ENCODE peak calls at places on chromosome 2, in six cellular contexts. D is H1, B is K562, J is GM12891, Z is GM12878, V is HepG2. L is an unnamed sample.

GRCh38 chr2:37993135-37993534 is 68.0 kb downstream of the RMDN2 start:
- DNase-seq in D (no peak), B (no peak), J (no peak), Z (no peak), V (no peak), L (no peak)

GRCh38 chr2:100350661-100351185 is 28.4 kb upstream of the LONRF2 start:
- DNase-seq in D (no peak), B (no peak), J (no peak), Z (no peak), V (no peak), L (no peak)

GRCh38 chr2:7594211-7594610 is 677.0 kb downstream of the RNF144A start:
- DNase-seq in D (no peak), B (no peak), J (no peak), Z (no peak), V (no peak), L (no peak)

GRCh38 chr2:102245266-102246151 is 58.7 kb downstream of the IL1RL2 start:
- DNase-seq in D (peak; percentile 49), B (no peak), J (no peak), Z (no peak), V (no peak), L (no peak)

GRCh38 chr2:47094519-47095155 is 60.5 kb downstream of the STPG4 start:
- DNase-seq in D (no peak), B (no peak), J (no peak), Z (no peak), V (no peak), L (no peak)

GRCh38 chr2:128563348-128563687 is 244.7 kb upstream of the HS6ST1 start:
- DNase-seq in D (no peak), B (no peak), J (no peak), Z (no peak), V (no peak), L (no peak)

GRCh38 chr2:128374001-128374710 is 55.5 kb upstream of the HS6ST1 start:
- DNase-seq in D (no peak), B (no peak), J (no peak), Z (no peak), V (peak; percentile 32), L (no peak)

GRCh38 chr2:67309281-67309680 is 87.9 kb upstream of the ETAA1 start:
- DNase-seq in D (no peak), B (no peak), J (no peak), Z (no peak), V (peak; percentile 89), L (no peak)

GRCh38 chr2:67453365-67453764 is 56.2 kb downstream of the ETAA1 start:
- DNase-seq in D (no peak), B (no peak), J (no peak), Z (no peak), V (no peak), L (no peak)

GRCh38 chr2:218482651-218483050 is 63.7 kb downstream of the VIL1 start:
- DNase-seq in D (no peak), B (no peak), J (no peak), Z (no peak), V (no peak), L (no peak)

GRCh38 chr2:130372055-130372832 is 16.4 kb downstream of the PTPN18 start:
- DNase-seq in D (peak; percentile 98), B (peak; percentile 92), J (peak; percentile 79), Z (no peak), V (no peak), L (peak; percentile 76)

GRCh38 chr2:234615643-234616356 is 118.9 kb upstream of the ARL4C start:
- DNase-seq in D (peak; percentile 8), B (no peak), J (no peak), Z (no peak), V (peak; percentile 33), L (no peak)

GRCh38 chr2:60306231-60306861 is 247.1 kb downstream of the BCL11A start:
- DNase-seq in D (no peak), B (no peak), J (no peak), Z (no peak), V (no peak), L (no peak)

GRCh38 chr2:162317910-162318279 is 589 bp downstream of the IFIH1 start:
- DNase-seq in D (no peak), B (no peak), J (no peak), Z (no peak), V (no peak), L (no peak)

GRCh38 chr2:218166791-218167190 is at the start of gene CXCR1:
- DNase-seq in D (no peak), B (no peak), J (no peak), Z (no peak), V (no peak), L (no peak)

GRCh38 chr2:98771771-98772521 is 41.0 kb upstream of the MGAT4A start:
- DNase-seq in D (no peak), B (no peak), J (no peak), Z (no peak), V (no peak), L (peak; percentile 41)

GRCh38 chr2:20382965-20383800 is 32.5 kb upstream of the PUM2 start:
- DNase-seq in D (no peak), B (no peak), J (no peak), Z (no peak), V (no peak), L (no peak)

GRCh38 chr2:75465317-75465998 is 95.3 kb downstream of the EVA1A start:
- DNase-seq in D (no peak), B (no peak), J (no peak), Z (no peak), V (peak; percentile 61), L (no peak)

GRCh38 chr2:85357736-85358135 is 3.2 kb downstream of the ELMOD3 start:
- DNase-seq in D (no peak), B (no peak), J (no peak), Z (no peak), V (no peak), L (no peak)

GRCh38 chr2:70248810-70249438 is 496 bp upstream of the TIA1 start:
- DNase-seq in D (peak; percentile 97), B (peak; percentile 31), J (no peak), Z (no peak), V (peak; percentile 88), L (no peak)

GRCh38 chr2:134676960-134677359 is 41.8 kb downstream of the TMEM163 start:
- DNase-seq in D (no peak), B (no peak), J (no peak), Z (no peak), V (no peak), L (no peak)

GRCh38 chr2:217095511-217096205 is 235.8 kb upstream of the TNP1 start:
- DNase-seq in D (no peak), B (no peak), J (no peak), Z (no peak), V (no peak), L (no peak)

GRCh38 chr2:46909771-46910419 is 5.7 kb downstream of the MCFD2 start:
- DNase-seq in D (no peak), B (no peak), J (peak; percentile 59), Z (peak; percentile 76), V (peak; percentile 52), L (peak; percentile 52)

GRCh38 chr2:233402346-233402745 is 48.1 kb downstream of the DGKD start:
- DNase-seq in D (no peak), B (no peak), J (no peak), Z (no peak), V (no peak), L (no peak)

GRCh38 chr2:210454336-210454735 is 22.2 kb downstream of the LANCL1 start:
- DNase-seq in D (no peak), B (no peak), J (no peak), Z (no peak), V (no peak), L (no peak)

GRCh38 chr2:19140463-19141208 is 217.8 kb downstream of the OSR1 start:
- DNase-seq in D (no peak), B (no peak), J (no peak), Z (no peak), V (peak; percentile 99), L (no peak)

DNA sequence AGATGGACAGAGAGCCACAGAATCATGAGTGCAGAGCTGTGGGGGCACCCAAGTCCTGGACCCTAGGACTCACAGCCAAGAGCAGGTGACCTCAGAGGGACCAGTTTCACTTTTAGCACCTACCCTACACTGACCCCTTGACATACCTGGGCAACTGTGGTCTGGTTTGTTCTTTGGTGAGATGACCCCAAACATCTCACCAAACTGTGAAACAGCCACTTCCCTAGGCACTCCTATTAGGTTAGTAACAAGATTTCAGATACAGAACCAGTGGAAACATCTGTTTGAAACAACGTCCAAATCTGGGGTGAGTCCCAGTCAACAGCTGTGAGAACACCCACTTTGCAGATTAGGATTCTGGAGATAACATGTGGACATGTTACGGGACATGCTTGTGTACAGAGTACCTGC is 1.9 kb upstream of the ZFP36L2 start:
- DNase-seq in D (no peak), B (no peak), J (no peak), Z (no peak), V (no peak), L (no peak)
- TF ChIP-seq POLR2A in D (no peak), B (no peak), J (no peak), Z (no peak), V (no peak), L (no peak)

GRCh38 chr2:15058015-15058414 is 425.5 kb downstream of the LRATD1 start:
- DNase-seq in D (no peak), B (peak; percentile 18), J (peak; percentile 12), Z (no peak), V (peak; percentile 35), L (no peak)
- TF ChIP-seq TAF1 in D (no peak), B (no peak), J (no peak), Z (no peak), V (no peak), L (no peak)

DNA sequence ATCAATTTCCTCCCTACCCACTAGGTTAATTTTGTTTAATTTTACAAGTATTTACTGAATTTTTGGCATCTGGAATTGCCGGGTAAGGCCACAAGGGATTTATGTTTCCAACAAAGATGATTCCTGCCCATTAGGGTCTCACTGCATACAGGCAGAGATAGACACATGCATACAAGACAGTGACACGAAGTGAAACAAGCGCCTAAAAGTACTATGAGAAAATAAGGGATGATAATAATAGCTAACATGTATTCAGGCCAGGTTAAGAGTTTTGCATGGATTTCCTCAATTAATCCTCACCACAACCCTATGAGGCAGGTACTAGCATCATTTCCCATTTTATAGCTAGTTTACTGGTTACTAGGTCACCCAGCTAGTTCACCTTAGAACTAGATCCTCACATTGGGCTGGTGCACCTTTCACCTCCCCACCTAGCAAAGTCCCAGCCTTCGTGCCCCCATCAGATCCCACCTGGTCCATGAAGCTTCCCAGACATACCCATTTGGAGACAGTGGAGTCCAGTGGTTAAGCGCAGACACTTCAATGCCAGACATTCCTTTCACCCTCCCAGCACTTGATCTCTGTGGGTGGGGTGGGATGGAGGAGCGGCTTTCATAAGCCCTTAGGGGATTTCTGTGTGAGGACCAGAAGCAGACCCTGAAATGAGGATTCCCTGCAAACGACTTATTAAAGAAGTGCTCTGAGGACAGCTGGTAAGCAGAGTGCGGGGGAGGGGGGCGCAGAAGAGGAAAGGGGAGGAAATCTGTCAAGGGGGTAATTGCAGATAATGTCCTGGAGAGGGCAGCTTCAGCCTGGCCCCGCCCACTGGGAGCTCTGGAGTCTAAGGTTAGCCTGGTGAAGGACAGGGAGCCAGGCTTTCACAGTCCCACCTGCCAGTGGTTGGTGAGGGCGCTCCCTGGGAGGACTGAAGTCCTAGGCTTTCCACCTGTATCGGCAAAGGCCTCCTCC is 5.8 kb upstream of the DGUOK start:
- DNase-seq in D (peak; percentile 87), B (peak; percentile 89), J (no peak), Z (no peak), V (peak; percentile 55), L (no peak)
- TF ChIP-seq POLR2AphosphoS5 in D (no peak), B (no peak), J (no peak), Z (no peak), V (no peak), L (no peak)

GRCh38 chr2:41869542-41870256 is 178.1 kb upstream of the PKDCC start:
- DNase-seq in D (peak; percentile 93), B (peak; percentile 77), J (peak; percentile 40), Z (peak; percentile 25), V (peak; percentile 59), L (peak; percentile 35)
- TF ChIP-seq POLR2A in D (no peak), B (no peak), J (no peak), Z (no peak), V (no peak), L (no peak)